ENCODE peak calls at places on chromosomes 3 and 15, in ten cellular contexts. R is DMS79, H is Right ventricle myocardium superior, F is iris pigment epithelial cell, Q is HEK293T, L is fibroblast of lung, X is left lobe of liver, B is endodermal cell, M is NCI-H446, E is cardiac fibroblast. N is an unnamed sample.

GRCh38 chr3:174907027-174907426 is 47.9 kb downstream of the NAALADL2 start:
- DNase-seq in R (no peak), H (no peak), F (peak), Q (no peak), L (peak), X (no peak), B (no peak), M (no peak), E (no peak), N (no peak)

GRCh38 chr15:89088605-89089315 is 504 bp downstream of the ABHD2 start:
- DNase-seq in R (no peak), H (peak), F (no peak), Q (no peak), L (peak), X (peak), B (no peak), M (no peak), E (no peak), N (no peak)

GRCh38 chr3:5002174-5002870 is 23.1 kb downstream of the BHLHE40 start:
- DNase-seq in R (no peak), H (no peak), F (no peak), Q (no peak), L (no peak), X (no peak), B (peak), M (no peak), E (no peak), N (no peak)

GRCh38 chr3:58109752-58110151 is 101.0 kb downstream of the DNASE1L3 start:
- DNase-seq in R (no peak), H (no peak), F (no peak), Q (no peak), L (no peak), X (no peak), B (no peak), M (no peak), E (no peak), N (no peak)

GRCh38 chr15:85423256-85423655 is 42.9 kb downstream of the AKAP13 start:
- DNase-seq in R (no peak), H (no peak), F (no peak), Q (no peak), L (no peak), X (no peak), B (no peak), M (peak), E (no peak), N (no peak)

GRCh38 chr3:123036352-123037014 is 8.9 kb upstream of the SEMA5B start:
- DNase-seq in R (no peak), H (no peak), F (peak), Q (no peak), L (peak), X (no peak), B (no peak), M (no peak), E (peak), N (no peak)

GRCh38 chr3:66073464-66074141 is 34.9 kb upstream of the MAGI1 start:
- DNase-seq in R (no peak), H (no peak), F (peak), Q (no peak), L (no peak), X (peak), B (no peak), M (no peak), E (no peak), N (no peak)

GRCh38 chr3:32467333-32468070 is 35.1 kb downstream of the CMTM6 start:
- DNase-seq in R (peak), H (peak), F (peak), Q (peak), L (peak), X (peak), B (peak), M (peak), E (peak), N (peak)

GRCh38 chr3:71103430-71103881 is 480.1 kb downstream of the FOXP1 start:
- DNase-seq in R (no peak), H (peak), F (peak), Q (no peak), L (peak), X (peak), B (no peak), M (no peak), E (peak), N (peak)

GRCh38 chr15:71461748-71462147 is 346.5 kb downstream of the THSD4 start:
- DNase-seq in R (no peak), H (no peak), F (no peak), Q (no peak), L (no peak), X (no peak), B (no peak), M (no peak), E (no peak), N (no peak)

GRCh38 chr3:23888617-23889228 is 28.1 kb downstream of the NKIRAS1 start:
- DNase-seq in R (no peak), H (no peak), F (peak), Q (no peak), L (peak), X (no peak), B (no peak), M (peak), E (peak), N (no peak)

GRCh38 chr3:156533205-156533604 is 21.7 kb downstream of the SSR3 start:
- DNase-seq in R (no peak), H (no peak), F (no peak), Q (no peak), L (peak), X (no peak), B (no peak), M (no peak), E (no peak), N (no peak)

GRCh38 chr3:111315911-111316310 is 226.1 kb upstream of the CD96 start:
- DNase-seq in R (no peak), H (no peak), F (peak), Q (no peak), L (peak), X (no peak), B (no peak), M (no peak), E (peak), N (no peak)

GRCh38 chr3:195042741-195043611 is 228.0 kb downstream of the XXYLT1 start:
- DNase-seq in R (no peak), H (no peak), F (no peak), Q (no peak), L (no peak), X (no peak), B (peak), M (no peak), E (no peak), N (no peak)

GRCh38 chr3:31813197-31813596 is 167.9 kb downstream of the OSBPL10 start:
- DNase-seq in R (no peak), H (no peak), F (no peak), Q (no peak), L (no peak), X (no peak), B (no peak), M (no peak), E (no peak), N (no peak)

GRCh38 chr3:103918336-103918735 is 1448.4 kb upstream of the ALCAM start:
- DNase-seq in R (peak), H (no peak), F (no peak), Q (peak), L (no peak), X (no peak), B (no peak), M (no peak), E (no peak), N (no peak)

GRCh38 chr3:124118397-124118796 is 126.5 kb upstream of the ROPN1 start:
- DNase-seq in R (no peak), H (no peak), F (no peak), Q (no peak), L (peak), X (no peak), B (no peak), M (no peak), E (no peak), N (no peak)

GRCh38 chr3:193742628-193743027 is 149.6 kb downstream of the OPA1 start:
- DNase-seq in R (no peak), H (no peak), F (no peak), Q (no peak), L (no peak), X (no peak), B (no peak), M (no peak), E (no peak), N (no peak)

GRCh38 chr3:184716652-184717607 is 5.1 kb upstream of the MAGEF1 start:
- DNase-seq in R (peak), H (peak), F (peak), Q (no peak), L (peak), X (peak), B (peak), M (peak), E (peak), N (no peak)

GRCh38 chr3:98745718-98746117 is 17.4 kb upstream of the ST3GAL6 start:
- DNase-seq in R (no peak), H (no peak), F (no peak), Q (no peak), L (no peak), X (no peak), B (no peak), M (no peak), E (no peak), N (no peak)

GRCh38 chr3:180335056-180335455 is 266.9 kb upstream of the TTC14 start:
- DNase-seq in R (no peak), H (no peak), F (no peak), Q (no peak), L (no peak), X (no peak), B (no peak), M (no peak), E (no peak), N (no peak)

GRCh38 chr15:45338417-45338816 is 39.9 kb downstream of the GATM start:
- DNase-seq in R (no peak), H (no peak), F (no peak), Q (no peak), L (no peak), X (no peak), B (no peak), M (no peak), E (no peak), N (no peak)

GRCh38 chr15:99455796-99456160 is 110.0 kb upstream of the MEF2A start:
- DNase-seq in R (no peak), H (no peak), F (no peak), Q (no peak), L (no peak), X (peak), B (no peak), M (no peak), E (no peak), N (no peak)

GRCh38 chr15:74642724-74643367 is 27.2 kb downstream of the CLK3 start:
- DNase-seq in R (peak), H (no peak), F (peak), Q (no peak), L (no peak), X (no peak), B (peak), M (no peak), E (peak), N (no peak)

GRCh38 chr3:111545349-111545748 is 3.4 kb downstream of the CD96 start:
- DNase-seq in R (no peak), H (no peak), F (no peak), Q (no peak), L (no peak), X (no peak), B (no peak), M (no peak), E (no peak), N (no peak)

GRCh38 chr3:66036586-66037061 is 2.1 kb downstream of the MAGI1 start:
- DNase-seq in R (no peak), H (no peak), F (peak), Q (no peak), L (no peak), X (no peak), B (peak), M (no peak), E (peak), N (no peak)

GRCh38 chr3:181683563-181683962 is 28.2 kb upstream of the SOX2 start:
- DNase-seq in R (no peak), H (no peak), F (no peak), Q (no peak), L (no peak), X (no peak), B (no peak), M (no peak), E (no peak), N (no peak)

GRCh38 chr3:8653800-8654408 is 9.3 kb upstream of the SSUH2 start:
- DNase-seq in R (no peak), H (no peak), F (no peak), Q (no peak), L (no peak), X (no peak), B (peak), M (no peak), E (no peak), N (no peak)

GRCh38 chr15:100372695-100373036 is 30.9 kb upstream of the ADAMTS17 start:
- DNase-seq in R (no peak), H (peak), F (no peak), Q (no peak), L (no peak), X (peak), B (no peak), M (no peak), E (no peak), N (no peak)

GRCh38 chr3:63809607-63810006 is 9.5 kb upstream of the C3orf49 start:
- DNase-seq in R (no peak), H (no peak), F (peak), Q (no peak), L (no peak), X (no peak), B (no peak), M (no peak), E (no peak), N (peak)

GRCh38 chr3:52546111-52546901 is 9.9 kb downstream of the UQCC5 start:
- DNase-seq in R (no peak), H (no peak), F (no peak), Q (no peak), L (no peak), X (no peak), B (no peak), M (no peak), E (no peak), N (no peak)

GRCh38 chr15:71337197-71337845 is 222.1 kb downstream of the THSD4 start:
- DNase-seq in R (no peak), H (no peak), F (peak), Q (no peak), L (no peak), X (no peak), B (peak), M (no peak), E (no peak), N (peak)

GRCh38 chr3:5330152-5330810 is 142.8 kb downstream of the EDEM1 start:
- DNase-seq in R (no peak), H (no peak), F (peak), Q (no peak), L (peak), X (no peak), B (no peak), M (no peak), E (no peak), N (no peak)

GRCh38 chr3:128320551-128321340 is 145.9 kb downstream of the DNAJB8 start:
- DNase-seq in R (no peak), H (no peak), F (no peak), Q (no peak), L (no peak), X (peak), B (peak), M (peak), E (no peak), N (no peak)

GRCh38 chr3:82080792-82081191 is 319.3 kb upstream of the GBE1 start:
- DNase-seq in R (no peak), H (no peak), F (no peak), Q (no peak), L (no peak), X (no peak), B (no peak), M (no peak), E (no peak), N (no peak)

GRCh38 chr3:23203651-23204111 is 554 bp downstream of the UBE2E2 start:
- DNase-seq in R (no peak), H (peak), F (peak), Q (peak), L (peak), X (peak), B (no peak), M (no peak), E (peak), N (no peak)

GRCh38 chr3:190094201-190094718 is 26.4 kb downstream of the P3H2 start:
- DNase-seq in R (no peak), H (no peak), F (peak), Q (no peak), L (peak), X (no peak), B (no peak), M (no peak), E (peak), N (no peak)

GRCh38 chr3:140384876-140385275 is 293.0 kb upstream of the TRIM42 start:
- DNase-seq in R (no peak), H (no peak), F (no peak), Q (no peak), L (no peak), X (no peak), B (peak), M (no peak), E (no peak), N (no peak)